ENCODE peak calls at places on chromosomes 7 and 10, in five cellular contexts. E is AG09309; C is CD4-positive, alpha-beta T cell; G is upper lobe of right lung; H is mucosa of descending colon. A is an unnamed sample.
A peak's percentile ranks its signal among the peaks of the same experiment; 100 is the strongest.

GRCh38 chr7:80385512-80385911 is 126.4 kb downstream of the GNAT3 start:
- DNase-seq in E (no peak), C (no peak), G (no peak), H (no peak), A (no peak)

GRCh38 chr10:44378626-44379025 is 6.3 kb downstream of the CXCL12 start:
- DNase-seq in E (no peak), C (no peak), G (peak; percentile 26), H (no peak), A (no peak)

GRCh38 chr10:79223346-79224048 is 123.8 kb upstream of the PPIF start:
- DNase-seq in E (no peak), C (no peak), G (peak; percentile 90), H (no peak), A (peak; percentile 85)

GRCh38 chr7:98133621-98134266 is 27.1 kb downstream of the LMTK2 start:
- DNase-seq in E (no peak), C (no peak), G (no peak), H (no peak), A (no peak)

GRCh38 chr10:45444022-45444421 is 70.0 kb downstream of the ALOX5 start:
- DNase-seq in E (no peak), C (no peak), G (no peak), H (no peak), A (no peak)

GRCh38 chr7:26553128-26553527 is 261.5 kb downstream of the SNX10 start:
- DNase-seq in E (no peak), C (no peak), G (no peak), H (no peak), A (no peak)

GRCh38 chr7:151409555-151410404 is at the start of gene WDR86:
- DNase-seq in E (no peak), C (no peak), G (peak; percentile 64), H (peak; percentile 28), A (no peak)

GRCh38 chr7:111025013-111025412 is 65.9 kb upstream of the LRRN3 start:
- DNase-seq in E (no peak), C (peak; percentile 48), G (no peak), H (no peak), A (no peak)

GRCh38 chr7:96330193-96330592 is 8.3 kb upstream of the SLC25A13 start:
- DNase-seq in E (no peak), C (no peak), G (no peak), H (no peak), A (no peak)

GRCh38 chr7:54981913-54982312 is 36.9 kb upstream of the EGFR start:
- DNase-seq in E (no peak), C (no peak), G (no peak), H (no peak), A (no peak)

GRCh38 chr10:64379898-64380297 is 858.7 kb downstream of the REEP3 start:
- DNase-seq in E (no peak), C (no peak), G (no peak), H (no peak), A (no peak)

GRCh38 chr10:49387029-49387428 is 8.9 kb downstream of the DRGX start:
- DNase-seq in E (peak; percentile 76), C (no peak), G (no peak), H (no peak), A (no peak)

GRCh38 chr10:79608505-79609375 is 2.0 kb upstream of the SFTPA1 start:
- DNase-seq in E (no peak), C (no peak), G (peak; percentile 83), H (peak; percentile 54), A (no peak)

GRCh38 chr7:25619963-25620799 is 391.9 kb upstream of the NPVF start:
- DNase-seq in E (no peak), C (peak; percentile 9), G (no peak), H (no peak), A (no peak)

GRCh38 chr10:42684517-42684916 is 46.1 kb upstream of the ZNF33B start:
- DNase-seq in E (no peak), C (no peak), G (no peak), H (no peak), A (no peak)

GRCh38 chr10:33254556-33255160 is 79.8 kb downstream of the NRP1 start:
- DNase-seq in E (no peak), C (no peak), G (no peak), H (no peak), A (no peak)

GRCh38 chr10:30687698-30688213 is 58.2 kb upstream of the LYZL2 start:
- DNase-seq in E (no peak), C (peak; percentile 55), G (peak; percentile 87), H (peak; percentile 79), A (peak; percentile 91)

GRCh38 chr10:73060738-73061635 is 35.7 kb downstream of the P4HA1 start:
- DNase-seq in E (no peak), C (no peak), G (no peak), H (no peak), A (no peak)

GRCh38 chr7:763762-764161 is 36.7 kb upstream of the PRKAR1B start:
- DNase-seq in E (no peak), C (no peak), G (no peak), H (no peak), A (no peak)

GRCh38 chr10:43867667-43868361 is 219.1 kb upstream of the ZNF32 start:
- DNase-seq in E (peak; percentile 67), C (no peak), G (no peak), H (no peak), A (no peak)

GRCh38 chr10:84317174-84317573 is 11.2 kb upstream of the CCSER2 start:
- DNase-seq in E (no peak), C (no peak), G (no peak), H (no peak), A (no peak)

GRCh38 chr10:100350914-100351485 is 4.0 kb downstream of the SCD start:
- DNase-seq in E (no peak), C (no peak), G (no peak), H (no peak), A (no peak)

GRCh38 chr7:44853391-44853790 is 5.5 kb upstream of the H2AZ2 start:
- DNase-seq in E (no peak), C (no peak), G (no peak), H (no peak), A (no peak)

GRCh38 chr7:29095666-29096560 is 50.4 kb downstream of the CPVL start:
- DNase-seq in E (no peak), C (no peak), G (no peak), H (no peak), A (no peak)

GRCh38 chr7:141433698-141434097 is 117.5 kb upstream of the AGK start:
- DNase-seq in E (no peak), C (no peak), G (no peak), H (no peak), A (no peak)

GRCh38 chr7:51633596-51633995 is 317.0 kb upstream of the COBL start:
- DNase-seq in E (no peak), C (no peak), G (no peak), H (no peak), A (no peak)

GRCh38 chr10:69045441-69046300 is 42.2 kb upstream of the SRGN start:
- DNase-seq in E (peak; percentile 80), C (peak; percentile 23), G (no peak), H (no peak), A (no peak)

GRCh38 chr7:87456247-87456646 is 19.2 kb downstream of the ABCB4 start:
- DNase-seq in E (no peak), C (no peak), G (no peak), H (no peak), A (no peak)

GRCh38 chr10:116892873-116893685 is 43.8 kb downstream of the ENO4 start:
- DNase-seq in E (no peak), C (no peak), G (no peak), H (no peak), A (no peak)

GRCh38 chr7:48497521-48497920 is 326.3 kb downstream of the ABCA13 start:
- DNase-seq in E (no peak), C (no peak), G (no peak), H (no peak), A (no peak)

GRCh38 chr7:568031-568680 is 48.5 kb upstream of the PDGFA start:
- DNase-seq in E (no peak), C (no peak), G (no peak), H (no peak), A (peak; percentile 68)

GRCh38 chr10:109902992-109903947 is 20.0 kb downstream of the XPNPEP1 start:
- DNase-seq in E (no peak), C (no peak), G (no peak), H (no peak), A (no peak)

GRCh38 chr10:11661441-11661840 is 50.0 kb upstream of the USP6NL start:
- DNase-seq in E (no peak), C (no peak), G (no peak), H (no peak), A (no peak)

GRCh38 chr10:61592581-61592980 is 70.1 kb upstream of the CABCOCO1 start:
- DNase-seq in E (no peak), C (no peak), G (no peak), H (peak; percentile 21), A (no peak)
- TF ChIP-seq CTCF in E (peak; percentile 41), C (no peak), G (peak; percentile 34), H (no peak), A (no peak)

DNA sequence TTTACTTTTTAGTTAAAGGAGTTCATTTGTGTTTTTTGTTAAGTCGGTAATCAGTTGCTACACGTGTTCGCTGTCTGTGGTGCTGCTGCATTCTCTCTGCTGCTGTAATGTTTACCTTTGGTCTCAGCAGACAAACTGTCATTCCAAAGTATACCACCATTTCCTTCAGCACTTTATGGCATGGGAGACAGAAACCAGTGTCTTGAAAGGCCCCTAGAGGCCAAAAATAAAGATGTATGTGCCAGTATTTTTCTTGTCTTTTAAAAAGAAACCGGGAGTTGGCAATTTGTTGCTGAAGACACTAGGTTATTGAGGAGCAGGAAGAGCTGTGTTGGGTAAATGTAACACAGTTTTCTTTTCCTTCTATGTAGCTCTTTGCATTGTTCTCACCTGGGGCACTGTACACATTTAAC is 24.1 kb downstream of the ZNF92 start:
- DNase-seq in E (no peak), C (no peak), G (no peak), H (no peak), A (no peak)
- TF ChIP-seq CTCF in E (no peak), C (no peak), G (no peak), H (no peak), A (no peak)

GRCh38 chr10:131891196-131891928 is 9.4 kb upstream of the PPP2R2D start:
- DNase-seq in E (no peak), C (no peak), G (no peak), H (no peak), A (peak; percentile 68)
- TF ChIP-seq CTCF in E (no peak), C (no peak), G (no peak), H (no peak), A (no peak)

GRCh38 chr7:34222316-34222715 is 317.0 kb downstream of the BMPER start:
- DNase-seq in E (no peak), C (no peak), G (no peak), H (no peak), A (no peak)

GRCh38 chr7:34224259-34224658 is 318.9 kb downstream of the BMPER start:
- DNase-seq in E (no peak), C (no peak), G (no peak), H (no peak), A (no peak)

GRCh38 chr7:34225193-34225592 is 319.9 kb downstream of the BMPER start:
- DNase-seq in E (no peak), C (no peak), G (no peak), H (no peak), A (no peak)

GRCh38 chr7:34220501-34220900 is 315.2 kb downstream of the BMPER start:
- DNase-seq in E (no peak), C (no peak), G (no peak), H (no peak), A (no peak)

DNA sequence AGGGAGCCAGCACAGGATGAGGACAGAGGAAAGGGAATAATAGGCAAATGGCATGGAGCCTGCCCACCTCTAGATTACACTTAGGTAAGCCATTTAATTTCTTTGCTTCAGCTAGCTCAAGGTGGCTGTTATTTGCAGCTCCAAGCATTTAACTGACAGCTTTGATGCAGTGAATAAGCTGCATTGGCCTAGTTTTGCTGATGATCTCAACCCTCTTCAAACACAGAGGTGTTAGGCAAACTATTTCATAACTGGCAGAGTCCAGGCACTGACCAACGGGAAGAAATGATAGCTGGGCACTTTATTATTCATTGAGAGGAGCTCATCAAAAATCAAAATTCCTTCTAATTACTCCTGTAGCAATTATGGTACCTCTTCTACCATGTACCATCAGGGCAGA is 317.4 kb downstream of the BMPER start:
- DNase-seq in E (no peak), C (no peak), G (no peak), H (no peak), A (no peak)
- TF ChIP-seq CTCF in E (no peak), C (no peak), G (no peak), H (no peak), A (no peak)

A was measured in left lung.